ENCODE peak calls at places on chromosomes 5 and 9, in four cellular contexts. H is stimulated activated CD4-positive, alpha-beta T cell treated with anti-CD3 and anti-CD28 coated beads, Interleukin-15, amount 100 ng/mL, for 1 hour; R is GF-D8; W is A549. X is an unnamed sample.

GRCh38 chr9:132854832-132855231 is 23.3 kb downstream of the AK8 start:
- DNase-seq in W (no peak), H (no peak), R (no peak), X (no peak)

GRCh38 chr5:81838307-81838906 is 87.5 kb upstream of the SSBP2 start:
- DNase-seq in W (no peak), R (no peak), H (no peak), X (no peak)

GRCh38 chr5:76692651-76693050 is 23.3 kb upstream of the F2R start:
- DNase-seq in H (no peak), R (no peak), W (no peak), X (no peak)

GRCh38 chr5:133247881-133248642 is 196.2 kb downstream of the HSPA4 start:
- DNase-seq in R (no peak), H (no peak), W (peak), X (peak)

GRCh38 chr5:105882956-105883481 is 1787.7 kb downstream of the EFNA5 start:
- DNase-seq in W (no peak), R (no peak), H (no peak), X (no peak)

GRCh38 chr5:129899454-129899853 is 4.8 kb upstream of the CHSY3 start:
- DNase-seq in R (no peak), W (no peak), H (no peak), X (no peak)

GRCh38 chr9:34437006-34437925 is 21.1 kb downstream of the FAM219A start:
- DNase-seq in H (peak), W (peak), R (no peak), X (peak)

GRCh38 chr5:138975098-138975847 is 100.1 kb upstream of the LRRTM2 start:
- DNase-seq in W (no peak), R (no peak), H (no peak), X (peak)

GRCh38 chr5:177592905-177593304 is 902 bp downstream of the TMED9 start:
- DNase-seq in W (no peak), R (no peak), H (no peak), X (no peak)

GRCh38 chr9:89359018-89359417 is 40.7 kb downstream of the SECISBP2 start:
- DNase-seq in W (no peak), H (no peak), R (no peak), X (no peak)

GRCh38 chr9:100626949-100627348 is 49.1 kb downstream of the CAVIN4 start:
- DNase-seq in W (no peak), H (no peak), R (no peak), X (no peak)

GRCh38 chr5:180607861-180608571 is 16.7 kb upstream of the SCGB3A1 start:
- DNase-seq in R (no peak), W (no peak), H (no peak), X (no peak)

GRCh38 chr5:154370119-154370518 is 75.7 kb upstream of the SAP30L start:
- DNase-seq in W (no peak), R (no peak), H (no peak), X (no peak)

GRCh38 chr5:99141534-99142135 is 212.8 kb upstream of the CHD1 start:
- DNase-seq in W (no peak), H (no peak), R (no peak), X (no peak)

GRCh38 chr5:74685979-74686631 is 1.1 kb downstream of the HEXB start:
- DNase-seq in H (no peak), R (no peak), W (no peak), X (no peak)